ENCODE peak calls at places on chromosomes 2 and 18, in nine cellular contexts. X is ascending aorta, Q is AG10803, R is heart right ventricle, M is Peyer's patch, T is esophagus squamous epithelium, C is adrenal gland, L is thoracic aorta, B is cardiac fibroblast. G is an unnamed sample.

GRCh38 chr2:214077727-214078126 is 333.1 kb upstream of the VWC2L start:
- DNase-seq in T (no peak), Q (peak; percentile 5), L (no peak), X (no peak), R (no peak), M (no peak), B (no peak), C (no peak), G (no peak)

GRCh38 chr18:39835303-39836030 is 2119.6 kb upstream of the PIK3C3 start:
- DNase-seq in Q (no peak), B (peak; percentile 31), X (no peak), M (no peak), T (no peak), L (no peak), C (no peak), R (no peak), G (no peak)

GRCh38 chr2:152581360-152581759 is 135.9 kb downstream of the PRPF40A start:
- DNase-seq in B (no peak), Q (no peak), R (no peak), M (no peak), L (no peak), T (no peak), X (peak; percentile 65), C (no peak), G (no peak)

GRCh38 chr2:172674034-172674967 is 61.3 kb upstream of the RAPGEF4 start:
- DNase-seq in R (peak; percentile 16), B (peak; percentile 56), X (no peak), Q (peak; percentile 38), L (no peak), T (no peak), M (no peak), C (peak; percentile 62), G (peak; percentile 62)

GRCh38 chr2:63692002-63692606 is 103.3 kb downstream of the MDH1 start:
- DNase-seq in L (no peak), T (no peak), B (peak; percentile 79), Q (peak; percentile 78), X (no peak), M (no peak), R (no peak), C (no peak), G (peak; percentile 31)

GRCh38 chr2:12057436-12058166 is 311.2 kb downstream of the LPIN1 start:
- DNase-seq in R (peak; percentile 31), Q (no peak), X (peak; percentile 65), C (peak; percentile 60), M (peak; percentile 70), L (no peak), T (peak; percentile 20), B (no peak), G (peak; percentile 50)

GRCh38 chr2:67259581-67260347 is 137.4 kb upstream of the ETAA1 start:
- DNase-seq in Q (peak; percentile 92), C (peak; percentile 68), R (peak; percentile 29), M (no peak), T (no peak), B (peak; percentile 97), L (no peak), X (peak; percentile 64), G (no peak)

GRCh38 chr2:216717491-216717901 is 22.1 kb upstream of the IGFBP5 start:
- DNase-seq in C (no peak), Q (no peak), L (no peak), B (no peak), R (no peak), X (no peak), M (no peak), T (no peak), G (no peak)

GRCh38 chr2:223474893-223475292 is 127.3 kb downstream of the SCG2 start:
- DNase-seq in Q (no peak), B (no peak), M (no peak), X (no peak), C (no peak), L (no peak), T (no peak), R (no peak), G (no peak)

GRCh38 chr2:102235491-102235890 is 48.7 kb downstream of the IL1RL2 start:
- DNase-seq in B (peak; percentile 40), M (no peak), Q (no peak), R (no peak), L (no peak), T (no peak), X (no peak), C (no peak), G (no peak)

GRCh38 chr2:224849264-224849663 is 133.1 kb upstream of the CCDC195 start:
- DNase-seq in L (no peak), R (no peak), C (no peak), Q (no peak), B (no peak), M (no peak), T (no peak), X (no peak), G (peak; percentile 10)

GRCh38 chr2:96554293-96555145 is 18.0 kb downstream of the ARID5A start:
- DNase-seq in T (no peak), C (peak; percentile 76), X (peak; percentile 89), L (no peak), M (peak; percentile 65), Q (peak; percentile 62), B (peak; percentile 62), R (peak; percentile 69), G (peak; percentile 85)

GRCh38 chr2:96866149-96866548 is 3.7 kb downstream of the SEMA4C start:
- DNase-seq in Q (no peak), B (no peak), X (no peak), C (no peak), T (no peak), M (no peak), R (no peak), L (no peak), G (no peak)

GRCh38 chr2:164689020-164689419 is 67.7 kb upstream of the GRB14 start:
- DNase-seq in Q (no peak), C (no peak), T (no peak), L (no peak), M (no peak), R (no peak), X (no peak), B (no peak), G (no peak)

GRCh38 chr2:238513346-238513745 is 86.6 kb downstream of the ASB1 start:
- DNase-seq in L (no peak), R (no peak), X (no peak), C (peak; percentile 64), Q (peak; percentile 66), B (peak; percentile 66), T (no peak), M (no peak), G (peak; percentile 60)

GRCh38 chr18:31513189-31513907 is 15.4 kb downstream of the DSG2 start:
- DNase-seq in R (no peak), T (no peak), L (no peak), Q (peak; percentile 38), M (no peak), B (peak; percentile 55), X (no peak), C (no peak), G (no peak)

GRCh38 chr2:120393456-120393855 is 47.5 kb downstream of the INHBB start:
- DNase-seq in B (no peak), X (peak; percentile 35), Q (no peak), T (no peak), C (peak; percentile 41), L (no peak), M (no peak), R (no peak), G (no peak)

GRCh38 chr2:171923206-171923605 is 945 bp downstream of the HAT1 start:
- DNase-seq in X (no peak), L (no peak), Q (peak; percentile 60), M (no peak), C (peak; percentile 54), T (no peak), R (no peak), B (peak; percentile 67), G (no peak)

GRCh38 chr2:230472619-230473018 is 56.6 kb downstream of the SP100 start:
- DNase-seq in T (no peak), R (no peak), C (no peak), B (peak; percentile 92), M (no peak), L (no peak), Q (peak; percentile 32), X (no peak), G (no peak)

GRCh38 chr2:190569994-190570755 is 35.7 kb upstream of the NEMP2 start:
- DNase-seq in L (no peak), T (no peak), Q (no peak), C (no peak), B (no peak), M (no peak), R (no peak), X (no peak), G (no peak)

GRCh38 chr2:35428548-35428947 is 927.0 kb upstream of the CRIM1 start:
- DNase-seq in L (no peak), C (peak; percentile 56), T (no peak), B (peak; percentile 18), M (no peak), Q (no peak), R (no peak), X (no peak), G (peak; percentile 25)
- TF ChIP-seq CTCF in L (no peak), C (peak; percentile 39), T (peak; percentile 25), B (peak; percentile 36), M (no peak), Q (peak; percentile 4), R (peak; percentile 31), X (no peak), G (peak; percentile 31)

GRCh38 chr2:124563415-124563814 is 538.3 kb downstream of the CNTNAP5 start:
- DNase-seq in C (no peak), M (no peak), B (peak; percentile 0), X (no peak), T (no peak), Q (no peak), R (no peak), L (no peak), G (no peak)
- TF ChIP-seq CTCF in C (no peak), M (no peak), B (no peak), X (no peak), T (no peak), Q (no peak), R (no peak), L (no peak), G (no peak)

DNA sequence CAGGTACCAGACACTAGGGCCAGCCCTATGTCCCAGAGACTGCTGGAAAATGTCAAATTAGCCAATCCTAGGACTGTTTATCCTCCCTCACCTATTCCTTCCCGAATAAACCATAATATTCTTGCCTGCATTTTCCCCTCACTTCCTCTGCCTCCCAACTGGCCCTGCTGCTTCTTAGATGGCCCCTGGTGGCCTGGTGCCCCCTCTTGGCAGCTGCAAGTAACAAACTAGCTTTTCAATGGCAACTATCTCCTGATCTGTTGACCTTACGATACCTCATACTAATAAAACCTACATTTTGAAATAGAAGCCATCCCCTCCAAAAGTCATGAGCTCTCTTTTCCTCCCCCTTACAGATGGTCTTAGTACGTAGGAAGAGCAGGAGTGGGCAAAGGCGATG is 132.0 kb downstream of the ALPK2 start:
- DNase-seq in T (no peak), L (no peak), M (no peak), Q (no peak), R (no peak), X (no peak), B (peak; percentile 8), C (no peak), G (no peak)
- TF ChIP-seq CTCF in T (no peak), L (no peak), M (no peak), Q (no peak), R (peak; percentile 6), X (no peak), B (peak; percentile 26), C (no peak), G (no peak)

GRCh38 chr18:12113999-12114646 is 20.5 kb downstream of the ANKRD62 start:
- DNase-seq in L (no peak), X (no peak), M (no peak), C (no peak), B (no peak), R (no peak), T (no peak), Q (no peak), G (no peak)

GRCh38 chr18:12106516-12106915 is 12.9 kb downstream of the ANKRD62 start:
- DNase-seq in R (no peak), M (no peak), Q (no peak), L (no peak), X (no peak), T (no peak), C (no peak), B (no peak), G (no peak)

GRCh38 chr18:12109836-12110235 is 16.2 kb downstream of the ANKRD62 start:
- DNase-seq in C (no peak), M (no peak), Q (no peak), B (no peak), L (no peak), X (no peak), R (no peak), T (no peak), G (no peak)
- TF ChIP-seq CTCF in C (no peak), M (no peak), Q (no peak), B (no peak), L (no peak), X (no peak), R (no peak), T (no peak), G (no peak)

G was measured in GM20000.